ENCODE peak calls at places on chromosomes 4 and X, in nine cellular contexts. S is activated CD8-positive, alpha-beta T cell treated with anti-CD3 and anti-CD28 coated beads, Interleukin-2, amount 10 ng/mL, durations not matched to agents 7 days and 5 days; D is neural crest cell; F is activated T-cell treated with anti-CD3 and anti-CD28 coated beads for 1 hour; E is amniotic stem cell; G is right cardiac atrium; W is endothelial cell; K is PC-9; Y is NCI-H2081. J is an unnamed sample.

GRCh38 chr4:153143527-153144348 is 60.5 kb upstream of the TRIM2 start:
- DNase-seq in S (no peak), D (no peak), F (no peak), E (no peak), G (no peak), W (no peak), K (peak), Y (peak), J (no peak)

GRCh38 chr4:36394352-36394903 is 113.0 kb downstream of the DTHD1 start:
- DNase-seq in S (peak), D (no peak), F (no peak), E (no peak), G (no peak), W (no peak), K (no peak), Y (no peak), J (no peak)

GRCh38 chr4:2306773-2307410 is 45.0 kb upstream of the MXD4 start:
- DNase-seq in S (no peak), D (no peak), F (no peak), E (no peak), G (no peak), W (no peak), K (no peak), Y (no peak), J (no peak)

GRCh38 chr4:107900508-107900907 is 30.8 kb upstream of the CYP2U1 start:
- DNase-seq in S (no peak), D (no peak), F (no peak), E (no peak), G (no peak), W (no peak), K (no peak), Y (no peak), J (no peak)

GRCh38 chrX:72107320-72107719 is 24.4 kb downstream of the RTL5 start:
- DNase-seq in S (no peak), D (no peak), F (no peak), E (no peak), G (no peak), W (no peak), K (no peak), Y (no peak), J (no peak)

GRCh38 chr4:174084542-174084941 is 198.9 kb downstream of the FBXO8 start:
- DNase-seq in S (no peak), D (no peak), F (no peak), E (no peak), G (no peak), W (no peak), K (no peak), Y (no peak), J (no peak)

GRCh38 chr4:120755864-120756263 is 166.7 kb downstream of the PRDM5 start:
- DNase-seq in S (no peak), D (no peak), F (no peak), E (no peak), G (no peak), W (no peak), K (no peak), Y (no peak), J (no peak)

GRCh38 chrX:57607295-57608187 is 15.7 kb downstream of the ZXDB start:
- DNase-seq in S (no peak), D (no peak), F (no peak), E (no peak), G (peak), W (no peak), K (no peak), Y (no peak), J (no peak)

GRCh38 chrX:119045884-119046283 is 26.9 kb upstream of the CT47C1 start:
- DNase-seq in S (no peak), D (no peak), F (no peak), E (no peak), G (no peak), W (no peak), K (no peak), Y (no peak), J (no peak)

GRCh38 chr4:88753658-88754431 is 56.2 kb upstream of the NAP1L5 start:
- DNase-seq in S (no peak), D (no peak), F (no peak), E (no peak), G (no peak), W (no peak), K (no peak), Y (no peak), J (no peak)

J was measured in iPS DF 19.7.